ENCODE peak calls at places on chromosomes 4 and X, in seven cellular contexts. Y is hypothalamus, H is NCI-H1417, F is M059J, P is hepatocyte, C is DMS79, Z is mesothelial cell of epicardium. G is an unnamed sample.

GRCh38 chr4:114272226-114272625 is 292.8 kb upstream of the ARSJ start:
- DNase-seq in Y (no peak), H (no peak), F (peak), P (peak), C (no peak), Z (no peak), G (no peak)

GRCh38 chrX:86033385-86033784 is 14.0 kb downstream of the CHM start:
- DNase-seq in Y (no peak), H (no peak), F (no peak), P (no peak), C (no peak), Z (no peak), G (no peak)

GRCh38 chr4:35503435-35503834 is 740.9 kb downstream of the ARAP2 start:
- DNase-seq in Y (no peak), H (no peak), F (no peak), P (no peak), C (no peak), Z (no peak), G (no peak)

GRCh38 chr4:112968456-112969159 is 80.8 kb upstream of the ANK2 start:
- DNase-seq in Y (no peak), H (no peak), F (peak), P (no peak), C (no peak), Z (no peak), G (no peak)

GRCh38 chrX:1618689-1619088 is 3.8 kb downstream of the ASMT start:
- DNase-seq in Y (no peak), H (no peak), F (no peak), P (no peak), C (no peak), Z (no peak), G (peak)

GRCh38 chr4:2743518-2744445 is 12.4 kb downstream of the TNIP2 start:
- DNase-seq in Y (no peak), H (peak), F (no peak), P (no peak), C (no peak), Z (no peak), G (no peak)

GRCh38 chrX:46662188-46662587 is 88.6 kb downstream of the CHST7 start:
- DNase-seq in Y (no peak), H (no peak), F (no peak), P (no peak), C (no peak), Z (no peak), G (no peak)

GRCh38 chr4:155960522-155960921 is 6.9 kb upstream of the CTSO start:
- DNase-seq in Y (no peak), H (no peak), F (peak), P (no peak), C (no peak), Z (no peak), G (no peak)

GRCh38 chr4:80463509-80463908 is 128.0 kb downstream of the CFAP299 start:
- DNase-seq in Y (no peak), H (no peak), F (no peak), P (no peak), C (no peak), Z (no peak), G (no peak)

GRCh38 chr4:70892086-70892769 is 9.9 kb upstream of the MOB1B start:
- DNase-seq in Y (no peak), H (no peak), F (no peak), P (no peak), C (no peak), Z (no peak), G (no peak)

GRCh38 chrX:22366166-22366702 is 93.5 kb downstream of the CBLL2 start:
- DNase-seq in Y (no peak), H (no peak), F (peak), P (no peak), C (no peak), Z (no peak), G (no peak)

GRCh38 chr4:108492816-108493595 is 127.4 kb upstream of the RPL34 start:
- DNase-seq in Y (no peak), H (no peak), F (no peak), P (peak), C (no peak), Z (no peak), G (peak)

GRCh38 chrX:153572601-153573000 is 26.3 kb downstream of the CCNQ start:
- DNase-seq in Y (no peak), H (no peak), F (no peak), P (no peak), C (no peak), Z (no peak), G (no peak)

GRCh38 chr4:27121830-27122229 is 261.2 kb downstream of the STIM2 start:
- DNase-seq in Y (no peak), H (no peak), F (no peak), P (no peak), C (no peak), Z (no peak), G (no peak)

GRCh38 chr4:100288811-100289529 is 98.7 kb upstream of the DDIT4L start:
- DNase-seq in Y (no peak), H (no peak), F (no peak), P (no peak), C (no peak), Z (no peak), G (no peak)

GRCh38 chr4:110516106-110516922 is 40.4 kb downstream of the ENPEP start:
- DNase-seq in Y (no peak), H (peak), F (peak), P (peak), C (no peak), Z (peak), G (peak)

GRCh38 chr4:52408037-52408436 is 251.1 kb downstream of the USP46 start:
- DNase-seq in Y (no peak), H (no peak), F (no peak), P (no peak), C (no peak), Z (no peak), G (no peak)

GRCh38 chr4:71006203-71006907 is 12.9 kb downstream of the DCK start:
- DNase-seq in Y (no peak), H (no peak), F (no peak), P (no peak), C (no peak), Z (no peak), G (no peak)

GRCh38 chr4:128221556-128221955 is 66.1 kb downstream of the PGRMC2 start:
- DNase-seq in Y (no peak), H (no peak), F (peak), P (no peak), C (no peak), Z (no peak), G (no peak)

GRCh38 chr4:20288846-20289512 is 37.3 kb downstream of the SLIT2 start:
- DNase-seq in Y (no peak), H (no peak), F (peak), P (no peak), C (no peak), Z (no peak), G (no peak)

GRCh38 chrX:19179389-19179788 is 57.1 kb upstream of the ADGRG2 start:
- DNase-seq in Y (no peak), H (no peak), F (no peak), P (no peak), C (no peak), Z (no peak), G (no peak)

GRCh38 chr4:54566608-54567007 is 91.1 kb upstream of the KIT start:
- DNase-seq in Y (no peak), H (peak), F (no peak), P (no peak), C (peak), Z (no peak), G (no peak)

GRCh38 chr4:148061795-148062194 is 329.9 kb downstream of the ARHGAP10 start:
- DNase-seq in Y (no peak), H (peak), F (no peak), P (no peak), C (no peak), Z (no peak), G (no peak)

GRCh38 chr4:138035781-138036258 is 206.3 kb downstream of the SLC7A11 start:
- DNase-seq in Y (peak), H (peak), F (peak), P (peak), C (no peak), Z (no peak), G (peak)

GRCh38 chrX:40809210-40809609 is 73.9 kb upstream of the MED14 start:
- DNase-seq in Y (no peak), H (no peak), F (peak), P (no peak), C (no peak), Z (no peak), G (no peak)

GRCh38 chrX:120358687-120359086 is 3.2 kb upstream of the ATP1B4 start:
- DNase-seq in Y (peak), H (no peak), F (peak), P (no peak), C (no peak), Z (no peak), G (no peak)

GRCh38 chr4:7301126-7301785 is 108.9 kb downstream of the SORCS2 start:
- DNase-seq in Y (no peak), H (no peak), F (no peak), P (no peak), C (no peak), Z (no peak), G (no peak)

GRCh38 chr4:6893449-6894085 is 16.1 kb upstream of the TBC1D14 start:
- DNase-seq in Y (no peak), H (no peak), F (peak), P (peak), C (no peak), Z (no peak), G (no peak)

GRCh38 chr4:10096976-10097330 is 19.6 kb downstream of the WDR1 start:
- DNase-seq in Y (no peak), H (no peak), F (no peak), P (no peak), C (no peak), Z (no peak), G (no peak)

GRCh38 chrX:18927558-18927957 is 56.4 kb downstream of the PHKA2 start:
- DNase-seq in Y (no peak), H (peak), F (no peak), P (no peak), C (peak), Z (no peak), G (no peak)

GRCh38 chr4:81601270-81601694 is 129.6 kb upstream of the RASGEF1B start:
- DNase-seq in Y (no peak), H (no peak), F (no peak), P (peak), C (no peak), Z (no peak), G (no peak)